ENCODE peak calls at places on chromosome 9, in seven cellular contexts. One of them, this sample, is unnamed.

GRCh38 chr9:16230731-16231130 is 639.7 kb downstream of the BNC2 start:
- DNase-seq in transverse colon: no peak
- DNase-seq in fibroblast of lung: no peak
- DNase-seq in astrocyte of the spinal cord: no peak
- DNase-seq in pancreas: no peak
- DNase-seq in brain microvascular endothelial cell: no peak
- DNase-seq in coronary artery: no peak
- DNase-seq in this sample: no peak

GRCh38 chr9:114958021-114958846 is 27.8 kb upstream of the TNFSF8 start:
- DNase-seq in coronary artery: peak; percentile 74
- DNase-seq in brain microvascular endothelial cell: no peak
- DNase-seq in astrocyte of the spinal cord: no peak
- DNase-seq in pancreas: no peak
- DNase-seq in fibroblast of lung: peak; percentile 26
- DNase-seq in transverse colon: peak; percentile 17
- DNase-seq in this sample: peak; percentile 6

GRCh38 chr9:135971892-135972291 is 10.7 kb upstream of the UBAC1 start:
- DNase-seq in brain microvascular endothelial cell: no peak
- DNase-seq in transverse colon: peak; percentile 87
- DNase-seq in fibroblast of lung: no peak
- DNase-seq in astrocyte of the spinal cord: no peak
- DNase-seq in pancreas: peak; percentile 84
- DNase-seq in coronary artery: no peak
- DNase-seq in this sample: no peak

GRCh38 chr9:130445268-130445983 is 665 bp downstream of the ASS1 start:
- DNase-seq in coronary artery: peak; percentile 91
- DNase-seq in pancreas: peak; percentile 81
- DNase-seq in astrocyte of the spinal cord: peak; percentile 39
- DNase-seq in brain microvascular endothelial cell: no peak
- DNase-seq in transverse colon: peak; percentile 78
- DNase-seq in fibroblast of lung: peak; percentile 66
- DNase-seq in this sample: peak; percentile 71

GRCh38 chr9:100355561-100355960 is 2.8 kb upstream of the TEX10 start:
- DNase-seq in astrocyte of the spinal cord: no peak
- DNase-seq in pancreas: no peak
- DNase-seq in fibroblast of lung: no peak
- DNase-seq in brain microvascular endothelial cell: no peak
- DNase-seq in coronary artery: no peak
- DNase-seq in transverse colon: no peak
- DNase-seq in this sample: no peak

GRCh38 chr9:16591092-16591491 is 279.4 kb downstream of the BNC2 start:
- DNase-seq in astrocyte of the spinal cord: no peak
- DNase-seq in pancreas: no peak
- DNase-seq in fibroblast of lung: no peak
- DNase-seq in coronary artery: no peak
- DNase-seq in transverse colon: no peak
- DNase-seq in brain microvascular endothelial cell: no peak
- DNase-seq in this sample: no peak

GRCh38 chr9:30944741-30945280 is 1439.6 kb upstream of the ACO1 start:
- DNase-seq in fibroblast of lung: no peak
- DNase-seq in transverse colon: no peak
- DNase-seq in pancreas: peak; percentile 33
- DNase-seq in brain microvascular endothelial cell: no peak
- DNase-seq in coronary artery: no peak
- DNase-seq in astrocyte of the spinal cord: no peak
- DNase-seq in this sample: no peak

GRCh38 chr9:120091206-120091605 is 488.8 kb downstream of the CDK5RAP2 start:
- DNase-seq in pancreas: no peak
- DNase-seq in fibroblast of lung: no peak
- DNase-seq in coronary artery: no peak
- DNase-seq in transverse colon: no peak
- DNase-seq in brain microvascular endothelial cell: no peak
- DNase-seq in astrocyte of the spinal cord: no peak
- DNase-seq in this sample: no peak

GRCh38 chr9:2495221-2496005 is 126.2 kb upstream of the VLDLR start:
- DNase-seq in coronary artery: no peak
- DNase-seq in fibroblast of lung: no peak
- DNase-seq in transverse colon: no peak
- DNase-seq in astrocyte of the spinal cord: no peak
- DNase-seq in brain microvascular endothelial cell: no peak
- DNase-seq in pancreas: no peak
- DNase-seq in this sample: no peak

GRCh38 chr9:37338218-37338617 is 84.3 kb upstream of the GRHPR start:
- DNase-seq in fibroblast of lung: no peak
- DNase-seq in coronary artery: no peak
- DNase-seq in pancreas: no peak
- DNase-seq in brain microvascular endothelial cell: no peak
- DNase-seq in astrocyte of the spinal cord: no peak
- DNase-seq in transverse colon: no peak
- DNase-seq in this sample: no peak

GRCh38 chr9:37339945-37340344 is 82.6 kb upstream of the GRHPR start:
- DNase-seq in coronary artery: no peak
- DNase-seq in astrocyte of the spinal cord: no peak
- DNase-seq in fibroblast of lung: no peak
- DNase-seq in transverse colon: no peak
- DNase-seq in pancreas: no peak
- DNase-seq in brain microvascular endothelial cell: no peak
- DNase-seq in this sample: no peak

GRCh38 chr9:37335238-37335637 is 87.3 kb upstream of the GRHPR start:
- DNase-seq in transverse colon: no peak
- DNase-seq in pancreas: no peak
- DNase-seq in brain microvascular endothelial cell: no peak
- DNase-seq in coronary artery: no peak
- DNase-seq in fibroblast of lung: no peak
- DNase-seq in astrocyte of the spinal cord: no peak
- DNase-seq in this sample: no peak

GRCh38 chr9:37336150-37336549 is 86.3 kb upstream of the GRHPR start:
- DNase-seq in coronary artery: no peak
- DNase-seq in fibroblast of lung: no peak
- DNase-seq in transverse colon: no peak
- DNase-seq in astrocyte of the spinal cord: no peak
- DNase-seq in pancreas: no peak
- DNase-seq in brain microvascular endothelial cell: no peak
- DNase-seq in this sample: no peak

DNA sequence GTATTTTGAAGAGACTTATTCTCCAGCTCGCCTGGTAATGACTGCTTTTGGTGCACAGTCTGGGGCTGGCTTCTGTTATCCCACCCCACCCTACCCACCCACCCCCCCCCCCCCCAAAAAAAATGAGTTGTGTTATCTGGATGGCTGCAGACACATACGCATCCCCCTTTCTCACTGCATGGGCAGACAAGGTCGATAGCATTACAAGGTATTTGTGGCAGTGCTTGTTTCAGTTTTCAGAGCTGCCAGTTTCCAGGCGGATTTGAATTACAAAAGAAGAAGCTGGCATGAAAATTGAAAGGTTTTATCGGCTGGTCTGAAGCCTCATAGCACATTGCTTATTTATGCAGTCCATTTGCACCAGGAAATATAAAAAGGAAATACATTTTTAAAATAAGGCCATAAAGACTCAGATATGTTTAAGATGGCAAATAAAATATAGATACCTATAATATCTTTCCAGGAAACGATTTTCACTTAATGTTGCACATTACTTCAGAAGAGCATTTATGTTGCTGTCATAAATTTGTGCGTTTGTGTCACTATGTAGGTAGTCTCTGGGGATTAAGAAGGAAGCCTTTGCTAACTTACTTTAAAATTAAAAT is 85.1 kb upstream of the GRHPR start:
- DNase-seq in brain microvascular endothelial cell: no peak
- DNase-seq in transverse colon: no peak
- DNase-seq in astrocyte of the spinal cord: no peak
- DNase-seq in fibroblast of lung: no peak
- DNase-seq in coronary artery: no peak
- DNase-seq in pancreas: no peak
- DNase-seq in this sample: no peak
- H3K4me3 ChIP-seq in brain microvascular endothelial cell: no peak overlapping the region
- H3K4me3 ChIP-seq in transverse colon: no peak overlapping the region
- H3K4me3 ChIP-seq in astrocyte of the spinal cord: no peak overlapping the region
- H3K4me3 ChIP-seq in fibroblast of lung: no peak overlapping the region
- H3K4me3 ChIP-seq in coronary artery: no peak overlapping the region
- H3K4me3 ChIP-seq in pancreas: no peak overlapping the region
- H3K4me3 ChIP-seq in this sample: no peak overlapping the region

GRCh38 chr9:79432485-79432884 is 139.3 kb upstream of the TLE4 start:
- DNase-seq in fibroblast of lung: no peak
- DNase-seq in transverse colon: no peak
- DNase-seq in coronary artery: no peak
- DNase-seq in brain microvascular endothelial cell: no peak
- DNase-seq in astrocyte of the spinal cord: no peak
- DNase-seq in pancreas: no peak
- DNase-seq in this sample: no peak
- TF ChIP-seq CTCF in fibroblast of lung: no peak
- TF ChIP-seq CTCF in transverse colon: peak; percentile 6
- TF ChIP-seq CTCF in coronary artery: no peak
- TF ChIP-seq CTCF in brain microvascular endothelial cell: peak; percentile 2
- TF ChIP-seq CTCF in astrocyte of the spinal cord: no peak
- TF ChIP-seq CTCF in pancreas: no peak
- TF ChIP-seq CTCF in this sample: no peak

GRCh38 chr9:21684831-21685362 is 117.5 kb upstream of the MTAP start:
- DNase-seq in brain microvascular endothelial cell: peak; percentile 79
- DNase-seq in coronary artery: no peak
- DNase-seq in fibroblast of lung: peak; percentile 36
- DNase-seq in astrocyte of the spinal cord: peak; percentile 95
- DNase-seq in pancreas: no peak
- DNase-seq in transverse colon: no peak
- DNase-seq in this sample: peak; percentile 82
- H3K4me3 ChIP-seq in brain microvascular endothelial cell: no peak overlapping the region
- H3K4me3 ChIP-seq in coronary artery: no peak overlapping the region
- H3K4me3 ChIP-seq in fibroblast of lung: no peak overlapping the region
- H3K4me3 ChIP-seq in astrocyte of the spinal cord: no peak overlapping the region
- H3K4me3 ChIP-seq in pancreas: no peak overlapping the region
- H3K4me3 ChIP-seq in transverse colon: no peak overlapping the region
- H3K4me3 ChIP-seq in this sample: no peak overlapping the region

GRCh38 chr9:38659538-38659937 is 39.1 kb upstream of the ANKRD18A start:
- DNase-seq in astrocyte of the spinal cord: no peak
- DNase-seq in brain microvascular endothelial cell: no peak
- DNase-seq in pancreas: no peak
- DNase-seq in coronary artery: no peak
- DNase-seq in fibroblast of lung: no peak
- DNase-seq in transverse colon: no peak
- DNase-seq in this sample: no peak

GRCh38 chr9:38668791-38669466 is 48.5 kb upstream of the ANKRD18A start:
- DNase-seq in astrocyte of the spinal cord: no peak
- DNase-seq in coronary artery: no peak
- DNase-seq in pancreas: no peak
- DNase-seq in brain microvascular endothelial cell: no peak
- DNase-seq in fibroblast of lung: no peak
- DNase-seq in transverse colon: no peak
- DNase-seq in this sample: no peak

GRCh38 chr9:38662763-38663593 is 42.6 kb upstream of the ANKRD18A start:
- DNase-seq in coronary artery: no peak
- DNase-seq in transverse colon: no peak
- DNase-seq in brain microvascular endothelial cell: peak; percentile 47
- DNase-seq in fibroblast of lung: peak; percentile 46
- DNase-seq in pancreas: no peak
- DNase-seq in astrocyte of the spinal cord: peak; percentile 74
- DNase-seq in this sample: peak; percentile 45
- TF ChIP-seq CTCF in coronary artery: no peak
- TF ChIP-seq CTCF in transverse colon: no peak
- TF ChIP-seq CTCF in brain microvascular endothelial cell: peak; percentile 86
- TF ChIP-seq CTCF in fibroblast of lung: no peak
- TF ChIP-seq CTCF in pancreas: no peak
- TF ChIP-seq CTCF in astrocyte of the spinal cord: peak; percentile 84
- TF ChIP-seq CTCF in this sample: peak; percentile 41

This sample was measured in fibroblast of the aortic adventitia.